ENCODE peak calls at places on chromosomes 7 and 10, in six cellular contexts. I, X, U, Y, M and C are unnamed samples.

GRCh38 chr10:124416733-124417132 is 2.0 kb downstream of the OAT start:
- DNase-seq in U (no peak), I (no peak), Y (no peak), X (no peak), M (peak; percentile 74), C (no peak)

GRCh38 chr7:12619461-12620069 is 49.0 kb downstream of the SCIN start:
- DNase-seq in I (no peak), U (no peak), Y (no peak), M (no peak), X (no peak), C (no peak)

GRCh38 chr7:101567231-101567630 is 61.9 kb downstream of the MYL10 start:
- DNase-seq in I (no peak), X (no peak), U (no peak), Y (peak; percentile 17), M (no peak), C (no peak)

GRCh38 chr7:103795787-103796186 is 193.7 kb downstream of the RELN start:
- DNase-seq in X (no peak), U (no peak), Y (no peak), I (no peak), M (peak; percentile 45), C (no peak)

GRCh38 chr10:25226775-25227682 is 52.2 kb downstream of the GPR158 start:
- DNase-seq in M (peak; percentile 21), X (peak; percentile 4), I (no peak), Y (peak; percentile 9), U (no peak), C (no peak)

GRCh38 chr7:42720871-42721835 is 190.7 kb downstream of the C7orf25 start:
- DNase-seq in U (no peak), M (no peak), I (no peak), Y (no peak), X (no peak), C (no peak)

GRCh38 chr10:110649652-110650264 is 5.6 kb downstream of the RBM20 start:
- DNase-seq in M (no peak), I (no peak), U (no peak), Y (no peak), X (no peak), C (no peak)

GRCh38 chr7:72785166-72785955 is 42.6 kb downstream of the TYW1B start:
- DNase-seq in I (no peak), Y (no peak), M (no peak), U (no peak), X (no peak), C (no peak)

GRCh38 chr10:53052765-53053164 is 280.2 kb upstream of the MBL2 start:
- DNase-seq in X (no peak), U (no peak), I (no peak), M (no peak), Y (no peak), C (no peak)

GRCh38 chr10:23439452-23439919 is 611 bp downstream of the OTUD1 start:
- DNase-seq in I (no peak), Y (peak; percentile 41), M (no peak), U (no peak), X (no peak), C (no peak)

GRCh38 chr10:114073787-114074186 is 30.1 kb downstream of the ADRB1 start:
- DNase-seq in U (no peak), Y (no peak), X (no peak), I (no peak), M (no peak), C (no peak)

GRCh38 chr7:116715087-116715486 is 43.1 kb downstream of the MET start:
- DNase-seq in M (no peak), I (no peak), Y (no peak), U (no peak), X (no peak), C (no peak)

GRCh38 chr7:151958036-151959010 is 2.1 kb downstream of the GALNTL5 start:
- DNase-seq in X (no peak), I (no peak), M (no peak), Y (no peak), U (peak; percentile 35), C (no peak)

GRCh38 chr7:76303829-76304505 is 1.5 kb downstream of the HSPB1 start:
- DNase-seq in U (no peak), M (peak; percentile 43), I (no peak), X (no peak), Y (no peak), C (no peak)

GRCh38 chr7:43721193-43721806 is 8.0 kb downstream of the COA1 start:
- DNase-seq in I (no peak), Y (no peak), X (no peak), U (no peak), M (peak; percentile 39), C (no peak)

GRCh38 chr10:11824376-11824775 is 1.2 kb downstream of the PROSER2 start:
- DNase-seq in Y (no peak), X (no peak), U (no peak), I (no peak), M (peak; percentile 36), C (no peak)

GRCh38 chr7:143415696-143416095 is 7.0 kb upstream of the EPHA1 start:
- DNase-seq in I (no peak), Y (no peak), X (no peak), M (no peak), U (no peak), C (no peak)

GRCh38 chr7:138961159-138961558 is 20.0 kb downstream of the KIAA1549 start:
- DNase-seq in X (no peak), I (no peak), U (no peak), M (no peak), Y (no peak), C (no peak)

GRCh38 chr10:89332718-89333281 is 5.0 kb downstream of the IFIT3 start:
- DNase-seq in Y (no peak), X (peak; percentile 69), I (no peak), U (no peak), M (no peak), C (no peak)

DNA sequence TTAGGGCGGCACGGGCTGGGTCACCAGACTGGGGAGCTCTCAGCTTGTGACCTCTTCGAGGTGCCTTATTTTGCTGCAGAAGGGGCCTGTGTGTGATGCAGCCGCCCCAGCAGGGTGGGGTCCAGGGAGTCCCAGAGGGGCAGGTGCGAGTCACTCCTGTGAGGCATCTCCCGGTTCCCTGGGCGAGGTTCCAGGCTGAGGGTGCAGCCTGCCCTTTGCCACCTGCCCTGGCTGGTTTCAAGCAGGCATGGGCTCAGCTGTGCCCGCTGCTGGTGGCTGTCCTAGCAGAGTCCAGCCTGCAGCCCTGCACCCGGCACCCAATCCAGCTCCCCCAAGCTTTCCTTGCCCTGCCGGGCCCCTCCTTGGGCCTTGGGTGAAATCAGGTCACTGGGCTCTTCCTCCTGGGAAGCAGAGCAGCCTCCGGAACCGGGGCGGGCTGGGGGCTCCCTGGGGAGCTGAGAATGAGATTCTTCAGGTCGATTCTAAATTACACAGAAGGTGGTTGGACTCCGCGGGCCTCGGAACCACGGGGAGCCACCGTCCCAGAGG is 64.8 kb downstream of the PWWP2B start:
- DNase-seq in Y (no peak), X (no peak), U (no peak), I (no peak), M (no peak), C (no peak)
- TF ChIP-seq POLR2A in Y (no peak), X (no peak), U (no peak), I (no peak), M (no peak), C (no peak)

GRCh38 chr7:1915956-1916620 is 246.0 kb downstream of the ELFN1 start:
- DNase-seq in I (no peak), M (no peak), U (no peak), Y (no peak), X (no peak), C (no peak)

GRCh38 chr7:1918063-1918645 is 248.1 kb downstream of the ELFN1 start:
- DNase-seq in Y (no peak), X (no peak), M (no peak), U (no peak), I (no peak), C (no peak)

GRCh38 chr7:1916621-1916970 is 246.5 kb downstream of the ELFN1 start:
- DNase-seq in M (no peak), I (no peak), U (no peak), X (no peak), Y (no peak), C (no peak)

GRCh38 chr7:1918881-1919525 is 248.9 kb downstream of the ELFN1 start:
- DNase-seq in U (no peak), X (no peak), Y (no peak), I (no peak), M (no peak), C (no peak)

DNA sequence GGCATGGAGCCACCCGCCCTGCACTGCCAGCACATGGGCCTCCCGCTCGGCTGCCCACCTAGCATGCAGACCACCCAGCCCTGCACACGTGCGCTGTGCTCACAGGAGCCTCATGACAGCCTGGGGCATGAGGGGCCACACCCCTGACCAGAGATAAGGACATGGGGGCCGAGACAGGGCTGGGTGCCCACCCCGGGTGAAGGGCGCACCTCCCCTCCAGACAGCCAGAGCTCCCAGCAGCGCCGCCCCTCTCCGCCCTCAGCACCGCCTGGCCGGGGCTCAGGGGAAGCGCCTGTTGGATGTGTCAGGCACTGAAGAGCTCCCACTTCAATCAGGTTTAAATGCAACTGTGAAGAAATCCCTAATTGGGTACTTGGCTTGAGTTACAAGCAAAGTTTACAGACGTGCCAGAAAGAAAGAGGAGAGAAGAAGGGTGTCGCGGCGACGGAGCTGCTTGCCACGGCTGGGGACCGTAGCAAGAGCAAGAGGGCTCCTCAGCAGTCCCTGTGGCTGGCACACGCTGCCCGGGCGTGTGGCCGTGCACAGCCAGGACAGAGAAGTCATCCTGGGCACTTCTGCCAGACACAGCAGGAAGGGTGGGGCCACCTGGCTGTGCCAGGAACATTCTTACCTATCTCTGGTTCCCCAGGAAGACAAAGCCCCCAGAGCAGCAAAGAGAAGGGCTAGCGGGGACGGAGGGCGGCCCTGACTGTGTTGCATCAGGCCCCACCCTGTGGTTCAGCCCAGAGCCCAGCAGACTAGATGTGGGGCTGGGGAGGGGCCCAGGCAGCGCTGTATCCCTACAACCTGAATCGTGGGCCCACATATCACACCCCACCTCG is 247.4 kb downstream of the ELFN1 start:
- DNase-seq in X (no peak), U (no peak), I (no peak), Y (no peak), M (no peak), C (no peak)
- TF ChIP-seq TAF1 in X (no peak), U (no peak), I (no peak), Y (no peak), M (no peak), C (no peak)

GRCh38 chr10:133309720-133310398 is 1.1 kb downstream of the ZNF511 start:
- DNase-seq in U (no peak), Y (no peak), I (no peak), M (no peak), X (no peak), C (no peak)
- TF ChIP-seq POLR2AphosphoS5 in U (no peak), Y (no peak), I (no peak), M (no peak), X (no peak), C (no peak)

DNA sequence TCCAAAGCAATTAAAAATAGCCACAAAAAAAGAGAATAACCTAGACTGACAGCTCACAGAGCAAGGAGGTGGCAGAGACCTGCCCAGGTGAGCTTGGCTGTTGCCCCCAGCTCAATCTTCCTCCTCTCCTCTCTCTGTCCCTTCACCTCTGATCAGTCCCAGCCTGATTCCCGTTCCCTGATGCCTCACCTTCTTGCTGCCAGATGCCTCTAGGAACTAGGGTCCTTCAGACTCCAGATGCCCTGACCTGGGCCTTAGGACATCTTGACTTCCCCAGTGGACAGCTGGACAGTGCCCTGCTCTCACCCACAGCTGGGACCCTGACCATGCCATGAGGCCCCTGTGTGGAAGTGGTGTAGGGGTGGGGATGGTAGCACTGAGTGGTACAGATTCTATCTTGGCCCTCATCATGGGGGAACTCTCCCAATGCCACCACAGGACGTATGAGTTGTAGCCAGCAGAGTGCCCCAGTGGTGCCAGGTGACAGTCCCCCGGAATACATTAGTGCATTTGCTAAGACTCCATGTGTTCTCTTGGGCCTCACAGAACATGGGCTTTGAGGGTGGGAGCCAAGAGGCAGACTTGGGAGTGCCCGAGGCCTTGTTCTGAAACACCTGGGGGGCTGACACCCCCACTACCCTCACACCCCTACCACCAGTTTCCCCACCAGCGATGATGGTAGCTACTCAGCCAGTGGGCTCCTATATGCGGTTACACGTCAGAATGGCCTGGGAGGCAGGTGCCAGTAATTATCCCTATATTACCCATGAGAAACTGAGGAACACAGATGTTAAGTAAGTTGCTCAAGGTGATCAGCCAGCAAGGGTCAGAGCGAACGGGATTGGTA is 2.0 kb downstream of the DEPP1 start:
- DNase-seq in M (no peak), X (no peak), I (no peak), Y (no peak), U (no peak), C (no peak)
- TF ChIP-seq POLR2A in M (no peak), X (peak; percentile 30), I (no peak), Y (no peak), U (no peak), C (peak; percentile 23)